ENCODE peak calls at places on chromosomes 3 and 15, in nine cellular contexts. S is K562, L is GM12878, U is tibial nerve, D is IMR-90, X is breast epithelium, A is uterus, C is gastrocnemius medialis, N is A549. Y is an unnamed sample.

GRCh38 chr15:98896802-98897732 is 110.5 kb downstream of the PGPEP1L start:
- DNase-seq in N (peak; percentile 99), L (no peak), C (no peak), U (no peak), S (peak; percentile 27), X (no peak), A (no peak), D (peak; percentile 100), Y (no peak)

GRCh38 chr15:60704129-60704528 is 225.2 kb upstream of the ICE2 start:
- DNase-seq in U (no peak), C (no peak), D (no peak), L (no peak), X (no peak), N (no peak), S (no peak), A (no peak), Y (no peak)

GRCh38 chr3:25469609-25470008 is 41.5 kb downstream of the RARB start:
- DNase-seq in N (no peak), A (peak; percentile 61), S (no peak), C (no peak), L (no peak), X (no peak), D (no peak), U (no peak), Y (no peak)

GRCh38 chr3:25618043-25618442 is 46.7 kb downstream of the TOP2B start:
- DNase-seq in S (no peak), L (no peak), C (no peak), N (no peak), A (no peak), U (no peak), X (no peak), D (no peak), Y (no peak)

GRCh38 chr3:197501496-197501878 is 54.3 kb downstream of the BDH1 start:
- DNase-seq in X (no peak), A (no peak), C (no peak), L (peak; percentile 45), N (no peak), S (no peak), D (peak; percentile 31), U (no peak), Y (no peak)

GRCh38 chr15:52790166-52790708 is at the start of gene ONECUT1:
- DNase-seq in C (no peak), S (peak; percentile 65), A (no peak), X (no peak), U (no peak), L (no peak), D (peak; percentile 2), N (peak; percentile 79), Y (peak; percentile 72)

GRCh38 chr3:126895178-126896066 is 87.5 kb upstream of the PLXNA1 start:
- DNase-seq in N (peak; percentile 10), C (peak; percentile 50), S (peak; percentile 52), X (no peak), L (no peak), U (peak; percentile 58), A (no peak), D (peak; percentile 11), Y (no peak)

GRCh38 chr15:79954659-79955058 is 16.3 kb downstream of the BCL2A1 start:
- DNase-seq in A (no peak), C (no peak), L (no peak), N (no peak), U (no peak), X (no peak), S (no peak), D (no peak), Y (no peak)

DNA sequence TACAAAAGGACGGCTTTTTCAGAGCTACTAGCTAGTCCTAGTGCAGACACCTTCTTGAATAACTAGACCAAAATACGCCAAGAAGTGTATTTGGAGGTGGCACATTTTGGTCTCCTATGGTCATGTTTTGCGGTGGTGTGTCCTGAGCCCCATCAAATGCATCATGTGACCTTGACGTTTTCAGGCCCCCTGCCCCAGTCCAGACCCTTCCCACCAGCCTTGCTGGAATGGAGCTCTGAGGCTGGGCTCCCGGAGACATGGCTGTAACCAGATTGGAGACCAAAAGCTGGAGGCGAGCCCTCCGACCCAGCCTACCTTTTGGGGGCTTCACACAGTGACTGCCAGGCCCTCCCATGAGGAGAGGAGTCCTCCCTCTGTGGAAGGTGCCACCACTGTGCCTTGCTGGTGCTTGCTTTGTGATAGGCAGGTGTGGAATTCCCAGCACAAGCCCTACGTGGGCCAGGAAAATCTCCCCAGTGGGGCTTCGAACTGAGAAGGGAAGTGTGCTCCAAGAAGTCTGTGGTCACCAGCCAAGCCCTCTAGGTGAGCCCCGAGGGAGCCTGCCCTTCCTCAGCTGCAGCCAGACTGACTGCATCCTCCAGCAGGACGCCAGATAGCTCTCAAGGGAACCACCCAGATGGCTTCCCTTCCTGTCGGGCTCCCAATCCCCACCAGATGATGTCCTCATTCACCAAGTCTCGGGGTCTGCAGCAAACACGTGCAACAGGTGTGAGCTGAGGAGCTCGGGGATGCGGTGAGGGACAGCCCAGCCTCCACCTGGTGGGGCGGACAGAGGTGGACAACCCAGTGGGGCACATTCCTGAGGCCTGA is 126.2 kb downstream of the ASB7 start:
- DNase-seq in D (no peak), X (peak; percentile 47), N (no peak), U (no peak), A (peak; percentile 13), L (no peak), S (no peak), C (no peak), Y (no peak)
- TF ChIP-seq POLR2A in D (no peak), X (no peak), N (peak; percentile 22), U (no peak), A (no peak), L (no peak), S (no peak), C (no peak), Y (no peak)

DNA sequence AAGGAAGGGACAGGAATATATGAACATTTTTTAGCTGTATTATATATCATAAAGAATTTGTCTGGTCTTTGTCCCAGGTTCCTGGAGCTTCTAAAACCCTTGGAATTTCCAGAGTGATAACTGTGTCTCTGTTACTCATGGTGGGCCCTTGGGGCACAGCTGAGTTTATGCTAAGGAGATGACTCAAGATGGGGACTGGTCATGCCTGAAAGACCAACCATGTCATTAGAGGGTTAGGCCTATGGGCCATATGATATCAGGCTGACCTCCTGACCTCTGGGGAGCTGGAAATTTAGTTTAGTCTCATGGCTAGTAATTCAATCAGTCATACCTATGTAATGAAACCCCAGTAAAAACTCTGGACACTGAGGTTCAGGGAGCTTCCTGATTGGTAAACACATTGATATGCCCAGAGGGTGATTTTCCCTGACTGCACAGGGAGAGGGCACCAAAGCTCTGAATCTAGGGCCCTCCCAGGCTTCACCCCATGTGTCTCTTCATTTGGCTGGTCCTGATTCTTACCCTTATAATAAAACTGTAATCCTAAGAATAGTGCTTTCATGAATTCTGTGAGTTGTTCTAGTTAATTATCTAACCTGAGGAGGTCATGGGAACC is 69.6 kb downstream of the EEFSEC start:
- DNase-seq in S (peak; percentile 8), L (no peak), N (no peak), D (peak; percentile 46), U (no peak), A (no peak), C (no peak), X (no peak), Y (no peak)
- TF ChIP-seq POLR2A in S (no peak), L (no peak), N (no peak), D (no peak), U (no peak), A (no peak), C (no peak), X (no peak), Y (no peak)

DNA sequence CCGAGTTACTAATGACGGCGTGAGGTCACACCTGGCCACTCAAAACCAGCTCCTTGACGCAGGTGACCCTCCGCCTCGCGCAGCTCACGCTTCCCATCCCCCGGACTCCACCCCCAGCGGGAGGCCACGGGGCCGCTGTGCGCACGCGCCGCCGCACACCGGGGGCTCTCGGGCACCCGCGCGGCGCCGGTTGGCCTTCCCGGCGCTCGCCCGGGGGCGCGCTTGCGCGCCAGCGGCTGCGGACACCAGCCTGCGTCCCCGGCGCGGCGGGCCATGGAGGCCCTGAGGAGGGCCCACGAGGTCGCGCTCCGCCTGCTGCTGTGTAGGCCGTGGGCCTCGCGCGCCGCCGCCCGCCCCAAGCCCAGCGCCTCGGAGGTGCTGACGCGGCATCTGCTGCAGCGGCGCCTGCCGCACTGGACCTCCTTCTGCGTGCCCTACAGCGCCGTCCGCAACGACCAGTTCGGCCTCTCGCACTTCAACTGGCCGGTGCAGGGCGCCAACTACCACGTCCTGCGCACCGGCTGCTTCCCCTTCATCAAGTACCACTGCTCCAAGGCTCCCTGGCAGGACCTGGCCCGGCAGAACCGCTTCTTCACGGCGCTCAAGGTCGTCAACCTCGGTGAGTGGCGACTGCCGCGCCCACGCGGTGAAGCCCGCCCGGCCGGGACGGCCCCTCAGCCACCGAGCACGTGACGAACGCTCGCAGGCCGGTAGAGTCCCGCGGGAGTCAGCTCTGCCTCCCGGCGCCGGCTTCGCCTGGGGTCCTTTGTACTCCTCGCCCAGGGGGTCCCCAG is at the start of gene C15orf61:
- DNase-seq in N (peak; percentile 97), U (peak; percentile 65), X (peak; percentile 90), L (peak; percentile 76), C (peak; percentile 90), A (peak; percentile 87), D (peak; percentile 75), S (peak; percentile 92), Y (peak; percentile 85)
- TF ChIP-seq POLR2A in N (peak; percentile 84), U (peak; percentile 63), X (peak; percentile 33), L (peak; percentile 88), C (peak; percentile 95), A (peak; percentile 57), D (peak; percentile 69), S (peak; percentile 93), Y (peak; percentile 84)

GRCh38 chr15:85615930-85616329 is 178.8 kb downstream of the KLHL25 start:
- DNase-seq in L (no peak), N (peak; percentile 50), U (no peak), C (no peak), A (no peak), X (no peak), S (peak; percentile 14), D (peak; percentile 52), Y (no peak)

GRCh38 chr15:85616549-85616948 is 178.2 kb downstream of the KLHL25 start:
- DNase-seq in X (no peak), N (no peak), L (no peak), U (no peak), A (no peak), C (no peak), D (no peak), S (no peak), Y (no peak)

GRCh38 chr15:85621096-85621495 is 173.6 kb downstream of the KLHL25 start:
- DNase-seq in S (no peak), A (no peak), C (no peak), L (no peak), U (no peak), N (no peak), X (no peak), D (no peak), Y (no peak)

GRCh38 chr15:85620321-85621044 is 174.2 kb downstream of the KLHL25 start:
- DNase-seq in L (no peak), N (no peak), D (peak; percentile 73), X (no peak), C (peak; percentile 32), S (no peak), U (no peak), A (no peak), Y (no peak)

DNA sequence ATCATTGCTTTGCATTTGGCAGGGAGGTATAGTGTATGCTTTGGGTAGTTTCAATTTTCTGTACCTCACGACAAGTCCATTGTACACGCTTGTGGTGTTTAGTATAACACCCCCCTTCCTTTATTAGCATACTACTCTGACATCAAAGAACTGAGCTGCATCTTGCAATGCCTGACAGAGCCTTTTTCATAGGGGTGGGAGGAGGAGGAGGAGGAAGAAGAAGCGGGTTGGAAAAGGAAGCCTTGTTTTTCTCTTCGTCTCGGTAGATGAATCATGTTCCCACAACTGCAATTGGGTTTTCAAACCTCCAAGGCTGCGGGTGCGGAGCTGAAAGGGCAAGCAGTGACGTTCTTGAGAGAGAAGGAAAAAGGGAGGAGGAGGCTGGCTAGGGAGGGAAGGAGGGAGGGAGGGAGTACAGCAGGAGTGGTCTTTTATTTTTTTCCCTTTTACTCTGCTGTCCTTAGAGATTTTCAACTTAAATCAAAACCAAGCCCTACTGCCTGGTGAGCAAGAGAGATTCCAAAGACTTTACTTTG is 175.7 kb downstream of the KLHL25 start:
- DNase-seq in X (no peak), L (no peak), A (peak; percentile 82), C (peak; percentile 80), S (no peak), N (no peak), D (peak; percentile 98), U (peak; percentile 81), Y (no peak)
- TF ChIP-seq POLR2A in X (no peak), L (no peak), A (peak; percentile 71), C (peak; percentile 54), S (no peak), N (no peak), D (peak; percentile 51), U (peak; percentile 84), Y (no peak)

Y was measured in GM12892.